ENCODE peak calls at places on chromosomes 4 and X, in ten cellular contexts. One of them, this sample, is unnamed.

GRCh38 chr4:177285953-177286352 is 23.7 kb upstream of the NEIL3 start:
- DNase-seq in Peyer's patch: no peak
- DNase-seq in spleen: no peak
- DNase-seq in adrenal gland: no peak
- DNase-seq in tibial nerve: no peak
- DNase-seq in HCT116: no peak
- DNase-seq in ovary: no peak
- DNase-seq in IMR-90: no peak
- DNase-seq in HepG2: no peak
- DNase-seq in K562: no peak
- DNase-seq in this sample: no peak

GRCh38 chr4:83046693-83047473 is 11.9 kb downstream of the COPS4 start:
- DNase-seq in tibial nerve: no peak
- DNase-seq in ovary: no peak
- DNase-seq in HCT116: no peak
- DNase-seq in Peyer's patch: no peak
- DNase-seq in adrenal gland: no peak
- DNase-seq in HepG2: no peak
- DNase-seq in K562: no peak
- DNase-seq in IMR-90: no peak
- DNase-seq in spleen: no peak
- DNase-seq in this sample: no peak

GRCh38 chr4:152220201-152220666 is 315.7 kb downstream of the FBXW7 start:
- DNase-seq in ovary: no peak
- DNase-seq in HepG2: no peak
- DNase-seq in adrenal gland: no peak
- DNase-seq in Peyer's patch: no peak
- DNase-seq in tibial nerve: no peak
- DNase-seq in IMR-90: no peak
- DNase-seq in spleen: no peak
- DNase-seq in K562: no peak
- DNase-seq in HCT116: no peak
- DNase-seq in this sample: no peak

GRCh38 chr4:118981839-118982381 is 93.3 kb downstream of the SYNPO2 start:
- DNase-seq in tibial nerve: peak; percentile 76
- DNase-seq in Peyer's patch: peak; percentile 27
- DNase-seq in adrenal gland: peak; percentile 75
- DNase-seq in IMR-90: peak; percentile 96
- DNase-seq in ovary: peak; percentile 69
- DNase-seq in HepG2: peak; percentile 56
- DNase-seq in spleen: no peak
- DNase-seq in K562: peak; percentile 58
- DNase-seq in HCT116: peak; percentile 55
- DNase-seq in this sample: peak; percentile 74

GRCh38 chr4:27861381-27861787 is 1000.7 kb downstream of the STIM2 start:
- DNase-seq in ovary: no peak
- DNase-seq in HepG2: peak; percentile 25
- DNase-seq in Peyer's patch: no peak
- DNase-seq in spleen: no peak
- DNase-seq in tibial nerve: no peak
- DNase-seq in HCT116: peak; percentile 57
- DNase-seq in K562: no peak
- DNase-seq in IMR-90: peak; percentile 47
- DNase-seq in adrenal gland: peak; percentile 19
- DNase-seq in this sample: no peak

GRCh38 chr4:139761461-139761860 is 95.8 kb downstream of the MGST2 start:
- DNase-seq in adrenal gland: no peak
- DNase-seq in HepG2: peak; percentile 82
- DNase-seq in tibial nerve: no peak
- DNase-seq in ovary: no peak
- DNase-seq in HCT116: peak; percentile 24
- DNase-seq in K562: peak; percentile 27
- DNase-seq in Peyer's patch: no peak
- DNase-seq in IMR-90: peak; percentile 23
- DNase-seq in spleen: no peak
- DNase-seq in this sample: no peak

GRCh38 chr4:42296196-42296595 is 101.1 kb upstream of the SHISA3 start:
- DNase-seq in adrenal gland: no peak
- DNase-seq in HCT116: no peak
- DNase-seq in Peyer's patch: no peak
- DNase-seq in ovary: no peak
- DNase-seq in HepG2: no peak
- DNase-seq in spleen: no peak
- DNase-seq in IMR-90: no peak
- DNase-seq in K562: no peak
- DNase-seq in tibial nerve: no peak
- DNase-seq in this sample: no peak

GRCh38 chr4:78661923-78662521 is 110.5 kb downstream of the ANXA3 start:
- DNase-seq in K562: no peak
- DNase-seq in spleen: no peak
- DNase-seq in HepG2: peak; percentile 88
- DNase-seq in HCT116: no peak
- DNase-seq in IMR-90: peak; percentile 33
- DNase-seq in Peyer's patch: no peak
- DNase-seq in tibial nerve: no peak
- DNase-seq in adrenal gland: peak; percentile 14
- DNase-seq in ovary: no peak
- DNase-seq in this sample: no peak

GRCh38 chrX:103254171-103254824 is 657 bp downstream of the TCEAL8 start:
- DNase-seq in adrenal gland: peak; percentile 40
- DNase-seq in Peyer's patch: peak; percentile 66
- DNase-seq in IMR-90: peak; percentile 23
- DNase-seq in ovary: peak; percentile 61
- DNase-seq in tibial nerve: peak; percentile 22
- DNase-seq in spleen: peak; percentile 86
- DNase-seq in HCT116: peak; percentile 48
- DNase-seq in HepG2: peak; percentile 5
- DNase-seq in K562: peak; percentile 48
- DNase-seq in this sample: peak; percentile 53

GRCh38 chrX:50161143-50161542 is 39.7 kb downstream of the AKAP4 start:
- DNase-seq in HepG2: no peak
- DNase-seq in ovary: no peak
- DNase-seq in adrenal gland: no peak
- DNase-seq in IMR-90: peak; percentile 4
- DNase-seq in HCT116: no peak
- DNase-seq in tibial nerve: no peak
- DNase-seq in K562: no peak
- DNase-seq in spleen: no peak
- DNase-seq in Peyer's patch: no peak
- DNase-seq in this sample: no peak

GRCh38 chrX:10098235-10098819 is 58.4 kb upstream of the CLCN4 start:
- DNase-seq in adrenal gland: peak; percentile 18
- DNase-seq in K562: no peak
- DNase-seq in Peyer's patch: peak; percentile 66
- DNase-seq in spleen: no peak
- DNase-seq in HepG2: no peak
- DNase-seq in tibial nerve: no peak
- DNase-seq in ovary: no peak
- DNase-seq in IMR-90: no peak
- DNase-seq in HCT116: no peak
- DNase-seq in this sample: no peak

GRCh38 chrX:31860686-31861085 is 788.8 kb upstream of the FTHL17 start:
- DNase-seq in HepG2: no peak
- DNase-seq in spleen: no peak
- DNase-seq in Peyer's patch: no peak
- DNase-seq in adrenal gland: no peak
- DNase-seq in HCT116: no peak
- DNase-seq in ovary: no peak
- DNase-seq in tibial nerve: no peak
- DNase-seq in K562: no peak
- DNase-seq in IMR-90: no peak
- DNase-seq in this sample: no peak
- H3K27ac ChIP-seq in HepG2: no peak overlapping the region
- H3K27ac ChIP-seq in spleen: no peak overlapping the region
- H3K27ac ChIP-seq in Peyer's patch: no peak overlapping the region
- H3K27ac ChIP-seq in adrenal gland: no peak overlapping the region
- H3K27ac ChIP-seq in HCT116: no peak overlapping the region
- H3K27ac ChIP-seq in ovary: no peak overlapping the region
- H3K27ac ChIP-seq in tibial nerve: no peak overlapping the region
- H3K27ac ChIP-seq in K562: no peak overlapping the region
- H3K27ac ChIP-seq in IMR-90: no peak overlapping the region
- H3K27ac ChIP-seq in this sample: no peak overlapping the region

DNA sequence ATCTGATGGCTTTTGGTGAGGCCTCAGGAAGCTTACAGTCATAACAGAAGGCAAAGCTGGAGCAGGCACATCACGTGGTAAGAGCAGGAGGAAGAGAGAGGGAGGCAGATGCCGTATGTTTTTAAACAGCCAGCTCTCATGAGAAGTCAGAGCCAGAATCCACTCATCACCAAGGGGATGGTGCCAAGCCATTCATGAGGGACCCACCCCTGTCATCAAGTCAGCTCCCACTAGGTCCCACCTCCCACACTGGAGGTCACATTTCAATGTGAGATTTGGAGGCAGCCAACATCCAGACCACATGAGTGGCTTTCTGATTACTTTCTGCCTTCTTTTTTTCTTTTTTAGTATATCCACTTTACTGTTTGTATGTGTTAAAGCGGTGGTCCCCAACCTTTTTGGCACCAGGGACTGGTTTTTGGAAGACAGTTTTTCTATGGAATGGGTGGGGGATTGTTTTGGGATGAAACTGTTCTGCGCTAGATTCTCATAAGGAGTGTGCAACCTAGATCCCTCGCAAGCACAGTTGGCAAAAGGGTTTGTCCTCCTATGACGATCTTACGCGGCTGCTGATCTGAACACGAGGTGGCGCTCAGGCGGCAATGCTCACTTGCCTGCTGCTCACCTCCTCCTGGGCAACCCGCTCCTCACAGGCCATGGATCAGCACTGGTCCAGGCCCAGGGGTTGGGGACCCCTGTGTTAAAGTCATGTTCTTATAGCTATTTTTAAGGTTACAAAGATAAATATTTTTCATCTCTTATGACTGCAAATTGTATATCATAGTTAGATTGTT is 61.7 kb downstream of the SLIT2 start:
- DNase-seq in Peyer's patch: no peak
- DNase-seq in ovary: no peak
- DNase-seq in spleen: no peak
- DNase-seq in HCT116: peak; percentile 24
- DNase-seq in HepG2: peak; percentile 21
- DNase-seq in IMR-90: no peak
- DNase-seq in K562: no peak
- DNase-seq in tibial nerve: no peak
- DNase-seq in adrenal gland: peak; percentile 7
- DNase-seq in this sample: no peak
- TF ChIP-seq POLR2A in Peyer's patch: no peak
- TF ChIP-seq POLR2A in ovary: no peak
- TF ChIP-seq POLR2A in spleen: no peak
- TF ChIP-seq POLR2A in HCT116: no peak
- TF ChIP-seq POLR2A in HepG2: no peak
- TF ChIP-seq POLR2A in IMR-90: no peak
- TF ChIP-seq POLR2A in K562: no peak
- TF ChIP-seq POLR2A in tibial nerve: no peak
- TF ChIP-seq POLR2A in adrenal gland: no peak
- TF ChIP-seq POLR2A in this sample: no peak

DNA sequence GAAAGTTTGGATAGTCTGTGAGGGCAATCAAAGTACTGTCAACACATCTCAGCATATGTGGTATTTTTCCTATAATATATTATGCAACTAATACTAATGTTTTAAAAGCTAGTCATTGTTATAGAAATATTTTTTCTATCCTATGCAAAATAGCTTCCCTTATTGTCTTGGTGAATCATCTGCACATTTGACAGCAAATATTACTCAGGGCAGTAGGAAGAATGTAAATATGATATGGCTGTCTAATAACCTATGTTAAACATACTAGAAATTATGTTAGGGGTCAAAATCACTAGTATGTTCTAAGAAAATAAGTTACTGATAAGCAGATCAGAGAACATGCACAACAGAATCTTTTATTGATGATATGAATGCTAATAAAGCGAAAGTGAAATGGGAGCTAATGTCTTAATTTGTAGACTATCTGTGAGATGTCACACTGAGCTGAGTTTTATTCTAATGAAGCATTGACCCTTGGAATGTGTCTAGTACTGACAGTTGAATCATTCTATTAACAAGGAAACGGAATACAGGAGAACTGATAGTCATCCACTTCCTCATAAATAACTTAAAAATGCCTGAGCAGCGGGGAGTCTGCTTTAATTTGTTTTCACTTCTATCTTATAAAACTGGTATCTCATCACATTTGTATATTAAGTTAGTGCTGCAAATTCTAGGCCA is 440.1 kb upstream of the AADAT start:
- DNase-seq in IMR-90: no peak
- DNase-seq in spleen: no peak
- DNase-seq in Peyer's patch: no peak
- DNase-seq in HCT116: no peak
- DNase-seq in adrenal gland: no peak
- DNase-seq in ovary: no peak
- DNase-seq in K562: no peak
- DNase-seq in tibial nerve: no peak
- DNase-seq in HepG2: no peak
- DNase-seq in this sample: no peak
- H3K36me3 ChIP-seq in IMR-90: no peaks in the 10 kb centered on the region
- H3K36me3 ChIP-seq in spleen: no peaks in the 10 kb centered on the region
- H3K36me3 ChIP-seq in Peyer's patch: no peaks in the 10 kb centered on the region
- H3K36me3 ChIP-seq in HCT116: no peaks in the 10 kb centered on the region
- H3K36me3 ChIP-seq in adrenal gland: no peaks in the 10 kb centered on the region
- H3K36me3 ChIP-seq in ovary: no peaks in the 10 kb centered on the region
- H3K36me3 ChIP-seq in K562: no peaks in the 10 kb centered on the region
- H3K36me3 ChIP-seq in tibial nerve: no peaks in the 10 kb centered on the region
- H3K36me3 ChIP-seq in HepG2: no peaks in the 10 kb centered on the region
- H3K36me3 ChIP-seq in this sample: no peaks in the 10 kb centered on the region

GRCh38 chr4:109434007-109434792 is 585 bp downstream of the SEC24B start:
- DNase-seq in K562: peak; percentile 59
- DNase-seq in IMR-90: peak; percentile 18
- DNase-seq in spleen: no peak
- DNase-seq in HepG2: peak; percentile 18
- DNase-seq in adrenal gland: peak; percentile 59
- DNase-seq in tibial nerve: peak; percentile 28
- DNase-seq in HCT116: no peak
- DNase-seq in ovary: peak; percentile 39
- DNase-seq in Peyer's patch: peak; percentile 28
- DNase-seq in this sample: peak; percentile 56

GRCh38 chr4:109432203-109432602 is 1.4 kb upstream of the SEC24B start:
- DNase-seq in ovary: no peak
- DNase-seq in Peyer's patch: no peak
- DNase-seq in tibial nerve: no peak
- DNase-seq in adrenal gland: no peak
- DNase-seq in K562: no peak
- DNase-seq in spleen: no peak
- DNase-seq in HCT116: no peak
- DNase-seq in IMR-90: no peak
- DNase-seq in HepG2: no peak
- DNase-seq in this sample: no peak

GRCh38 chr4:109432676-109433075 is 939 bp upstream of the SEC24B start:
- DNase-seq in spleen: no peak
- DNase-seq in Peyer's patch: no peak
- DNase-seq in HCT116: no peak
- DNase-seq in adrenal gland: peak; percentile 4
- DNase-seq in ovary: no peak
- DNase-seq in tibial nerve: no peak
- DNase-seq in HepG2: no peak
- DNase-seq in K562: no peak
- DNase-seq in IMR-90: peak; percentile 77
- DNase-seq in this sample: no peak

GRCh38 chr4:109434793-109435080 is 1.1 kb downstream of the SEC24B start:
- DNase-seq in Peyer's patch: no peak
- DNase-seq in IMR-90: peak; percentile 37
- DNase-seq in tibial nerve: no peak
- DNase-seq in ovary: no peak
- DNase-seq in adrenal gland: no peak
- DNase-seq in K562: no peak
- DNase-seq in HepG2: no peak
- DNase-seq in HCT116: no peak
- DNase-seq in spleen: no peak
- DNase-seq in this sample: no peak

GRCh38 chr4:109433281-109434006 is at the start of gene SEC24B:
- DNase-seq in HepG2: peak; percentile 73
- DNase-seq in IMR-90: peak; percentile 62
- DNase-seq in Peyer's patch: peak; percentile 90
- DNase-seq in ovary: peak; percentile 79
- DNase-seq in tibial nerve: peak; percentile 85
- DNase-seq in adrenal gland: peak; percentile 92
- DNase-seq in spleen: peak; percentile 99
- DNase-seq in K562: peak; percentile 86
- DNase-seq in HCT116: peak; percentile 57
- DNase-seq in this sample: peak; percentile 95
- H3K27ac ChIP-seq in HepG2: peak within 1 kb of the TSS; percentile 81
- H3K27ac ChIP-seq in IMR-90: peak within 1 kb of the TSS; percentile 97
- H3K27ac ChIP-seq in Peyer's patch: peak within 1 kb of the TSS; percentile 88
- H3K27ac ChIP-seq in ovary: peak within 1 kb of the TSS; percentile 92
- H3K27ac ChIP-seq in tibial nerve: peak within 1 kb of the TSS; percentile 97
- H3K27ac ChIP-seq in adrenal gland: peak within 1 kb of the TSS; percentile 67
- H3K27ac ChIP-seq in spleen: peak within 1 kb of the TSS; percentile 95
- H3K27ac ChIP-seq in K562: peak within 1 kb of the TSS; percentile 83
- H3K27ac ChIP-seq in HCT116: peak within 1 kb of the TSS; percentile 83
- H3K27ac ChIP-seq in this sample: peak within 1 kb of the TSS; percentile 95

This sample was measured in heart left ventricle.